ENCODE peak calls at places on chromosomes 3 and 15, in four cellular contexts. R is HepG2, V is H1, K is GM12878. A is an unnamed sample.
A peak's percentile ranks its signal among the peaks of the same experiment; 100 is the strongest.

GRCh38 chr3:165624761-165625160 is 212.5 kb downstream of the BCHE start:
- DNase-seq in R (no peak), V (no peak), K (no peak), A (no peak)

GRCh38 chr3:194543550-194543949 is 56.7 kb upstream of the ATP13A3 start:
- DNase-seq in R (no peak), V (no peak), K (no peak), A (no peak)

GRCh38 chr15:66654718-66655375 is 47.2 kb upstream of the SMAD6 start:
- DNase-seq in R (no peak), V (peak; percentile 72), K (no peak), A (no peak)

GRCh38 chr3:11238057-11238456 is 34.1 kb upstream of the ATG7 start:
- DNase-seq in R (no peak), V (no peak), K (no peak), A (no peak)

GRCh38 chr15:66027268-66027806 is 158.0 kb downstream of the RAB11A start:
- DNase-seq in R (no peak), V (no peak), K (no peak), A (no peak)

GRCh38 chr3:46284981-46285683 is 42.9 kb downstream of the CCR3 start:
- DNase-seq in R (no peak), V (no peak), K (no peak), A (no peak)

GRCh38 chr3:146217324-146217723 is 33.6 kb downstream of the PLSCR4 start:
- DNase-seq in R (no peak), V (no peak), K (no peak), A (no peak)

GRCh38 chr3:27533718-27534578 is 49.8 kb upstream of the SLC4A7 start:
- DNase-seq in R (peak; percentile 88), V (peak; percentile 66), K (peak; percentile 48), A (peak; percentile 93)

GRCh38 chr3:122103821-122104514 is 48.8 kb downstream of the CD86 start:
- DNase-seq in R (no peak), V (no peak), K (no peak), A (no peak)

GRCh38 chr3:136146981-136147729 is 49.0 kb downstream of the MSL2 start:
- DNase-seq in R (peak; percentile 18), V (no peak), K (no peak), A (no peak)

GRCh38 chr15:91308855-91309254 is 208.8 kb downstream of the SV2B start:
- DNase-seq in R (no peak), V (no peak), K (no peak), A (no peak)

GRCh38 chr3:113769551-113769950 is 22.7 kb downstream of the ATP6V1A start:
- DNase-seq in R (peak; percentile 13), V (no peak), K (no peak), A (no peak)

GRCh38 chr3:45381168-45381852 is 7.1 kb upstream of the LARS2 start:
- DNase-seq in R (no peak), V (no peak), K (no peak), A (no peak)

GRCh38 chr3:73542127-73542526 is 82.6 kb downstream of the PDZRN3 start:
- DNase-seq in R (no peak), V (no peak), K (no peak), A (no peak)

GRCh38 chr3:176296066-176296597 is 901.1 kb downstream of the TBL1XR1 start:
- DNase-seq in R (no peak), V (no peak), K (no peak), A (no peak)

GRCh38 chr3:136818851-136819783 is at the start of gene SLC35G2:
- DNase-seq in R (peak; percentile 55), V (peak; percentile 83), K (no peak), A (no peak)

GRCh38 chr3:12963869-12964712 is 109.1 kb downstream of the IQSEC1 start:
- DNase-seq in R (peak; percentile 59), V (no peak), K (no peak), A (no peak)

GRCh38 chr3:53139833-53140574 is 9.8 kb upstream of the RFT1 start:
- DNase-seq in R (no peak), V (no peak), K (no peak), A (no peak)

GRCh38 chr3:77142636-77143035 is 102.7 kb downstream of the ROBO2 start:
- DNase-seq in R (no peak), V (no peak), K (no peak), A (no peak)

GRCh38 chr15:71748327-71748726 is 62.0 kb upstream of the NR2E3 start:
- DNase-seq in R (no peak), V (no peak), K (no peak), A (no peak)

GRCh38 chr3:188627652-188628051 is 473.7 kb downstream of the LPP start:
- DNase-seq in R (no peak), V (no peak), K (no peak), A (no peak)

GRCh38 chr15:60179786-60180391 is 175.8 kb downstream of the FOXB1 start:
- DNase-seq in R (peak; percentile 25), V (no peak), K (peak; percentile 3), A (peak; percentile 30)

GRCh38 chr3:182596673-182597410 is 196.5 kb upstream of the ATP11B start:
- DNase-seq in R (no peak), V (no peak), K (no peak), A (no peak)

GRCh38 chr3:86563358-86563970 is 427.5 kb downstream of the VGLL3 start:
- DNase-seq in R (peak; percentile 34), V (no peak), K (no peak), A (peak; percentile 43)

GRCh38 chr15:66894986-66895780 is 170.2 kb upstream of the SMAD3 start:
- DNase-seq in R (no peak), V (peak; percentile 30), K (no peak), A (no peak)

GRCh38 chr3:100902572-100902971 is 90.6 kb downstream of the ABI3BP start:
- DNase-seq in R (no peak), V (no peak), K (no peak), A (no peak)

GRCh38 chr15:75727851-75728715 is 15.4 kb upstream of the CSPG4 start:
- DNase-seq in R (peak; percentile 23), V (peak; percentile 82), K (no peak), A (no peak)

GRCh38 chr15:71610991-71611720 is 199.2 kb upstream of the NR2E3 start:
- DNase-seq in R (no peak), V (no peak), K (no peak), A (no peak)

GRCh38 chr3:54917862-54918261 is 10.0 kb downstream of the LRTM1 start:
- DNase-seq in R (no peak), V (no peak), K (no peak), A (no peak)

DNA sequence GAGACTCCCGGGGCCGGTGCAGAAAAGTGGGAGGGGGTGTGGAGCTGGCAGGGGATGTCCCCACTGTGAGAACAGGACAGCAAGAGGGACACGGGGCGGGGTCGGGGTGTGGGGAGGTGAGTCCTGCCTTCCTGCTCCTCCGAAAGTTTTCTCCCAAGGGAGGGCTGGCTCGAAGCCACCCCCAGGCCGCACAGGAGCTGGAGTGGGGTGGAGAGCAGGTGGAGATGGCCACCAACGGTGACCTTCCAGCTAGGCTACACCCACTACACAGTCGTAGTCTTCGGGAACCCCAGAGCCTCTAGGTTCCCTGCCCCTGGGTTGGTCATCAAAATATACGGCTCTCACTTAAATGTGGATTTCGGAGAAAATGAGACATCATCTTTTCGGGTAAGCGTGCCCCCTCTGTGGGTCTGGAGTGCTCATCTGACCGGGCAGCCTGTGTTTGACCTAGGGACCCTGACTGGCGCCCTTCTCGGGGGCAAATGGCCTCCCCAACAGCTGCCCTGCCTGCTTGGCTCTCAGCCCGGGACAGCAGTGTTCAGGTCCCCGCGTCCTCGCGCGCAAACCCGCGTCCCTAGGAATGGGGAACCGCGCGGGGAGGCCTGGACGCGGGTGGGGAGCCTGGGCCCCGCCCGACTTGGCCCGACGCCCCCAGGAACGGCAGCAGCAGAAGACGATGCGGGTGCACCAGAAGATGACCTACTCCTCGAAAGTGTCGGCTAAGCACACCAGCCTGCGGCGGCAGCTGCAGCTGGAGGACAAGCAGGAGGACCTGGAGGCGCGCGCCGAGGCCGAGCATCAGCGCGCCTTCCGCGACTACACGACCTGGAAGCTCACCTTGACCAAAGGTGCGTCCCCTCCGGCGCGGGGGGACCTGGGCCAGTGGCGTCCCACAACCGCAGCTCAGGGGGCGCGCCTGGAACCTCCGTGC is 21.2 kb downstream of the CFAP100 start:
- DNase-seq in R (no peak), V (peak; percentile 44), K (no peak), A (no peak)
- TF ChIP-seq SUZ12 in R (no peak), V (no peak), K (no peak), A (no peak)

GRCh38 chr3:155032918-155033317 is 47.2 kb upstream of the MME start:
- DNase-seq in R (no peak), V (no peak), K (no peak), A (no peak)
- TF ChIP-seq YY1 in R (no peak), V (no peak), K (no peak), A (no peak)

DNA sequence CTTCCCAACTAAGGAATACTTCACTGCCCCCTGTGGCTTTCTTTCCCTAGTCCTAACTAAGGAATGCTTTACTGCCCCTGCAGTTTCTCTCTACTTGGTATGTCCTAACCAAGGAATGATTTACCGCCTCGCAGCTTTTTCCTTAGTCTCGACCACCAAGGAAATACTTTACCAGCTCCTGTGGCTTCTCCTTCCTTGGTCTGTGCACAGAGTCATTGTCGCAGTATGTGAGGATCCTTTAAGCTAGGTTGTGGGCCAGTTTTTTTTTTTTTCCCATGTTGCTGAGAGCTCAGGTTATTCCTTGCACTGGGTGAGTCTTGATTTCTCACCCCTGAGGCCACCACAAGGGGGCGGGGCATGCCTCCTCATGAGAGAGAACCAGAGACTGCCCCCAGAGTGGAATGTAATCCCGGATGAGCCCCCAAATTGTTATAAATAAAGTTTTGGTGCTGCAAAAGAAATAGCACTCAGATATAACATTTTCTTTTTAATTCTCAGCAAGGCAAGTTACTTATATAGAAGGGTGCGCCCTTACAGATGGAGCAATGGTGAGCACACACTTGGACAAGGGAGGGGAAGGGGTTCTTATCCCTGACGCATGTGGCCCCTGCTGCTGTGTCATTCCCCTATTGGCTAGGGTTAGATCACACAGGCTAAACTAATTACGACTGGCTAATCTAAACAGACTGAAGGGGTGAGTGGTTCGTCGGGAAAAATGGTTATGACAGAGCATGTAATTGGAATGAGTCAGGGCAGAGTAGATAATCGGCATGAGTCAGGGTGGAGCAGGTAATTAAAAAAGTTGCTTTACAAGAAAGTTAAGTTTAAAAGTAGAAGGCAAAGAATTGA is 27.0 kb downstream of the NDUFB4 start:
- DNase-seq in R (peak; percentile 58), V (peak; percentile 69), K (no peak), A (no peak)
- TF ChIP-seq SUZ12 in R (no peak), V (no peak), K (no peak), A (no peak)

GRCh38 chr3:177832862-177833261 is 635.6 kb upstream of the TBL1XR1 start:
- DNase-seq in R (no peak), V (no peak), K (no peak), A (no peak)
- TF ChIP-seq YY1 in R (no peak), V (no peak), K (no peak), A (no peak)

DNA sequence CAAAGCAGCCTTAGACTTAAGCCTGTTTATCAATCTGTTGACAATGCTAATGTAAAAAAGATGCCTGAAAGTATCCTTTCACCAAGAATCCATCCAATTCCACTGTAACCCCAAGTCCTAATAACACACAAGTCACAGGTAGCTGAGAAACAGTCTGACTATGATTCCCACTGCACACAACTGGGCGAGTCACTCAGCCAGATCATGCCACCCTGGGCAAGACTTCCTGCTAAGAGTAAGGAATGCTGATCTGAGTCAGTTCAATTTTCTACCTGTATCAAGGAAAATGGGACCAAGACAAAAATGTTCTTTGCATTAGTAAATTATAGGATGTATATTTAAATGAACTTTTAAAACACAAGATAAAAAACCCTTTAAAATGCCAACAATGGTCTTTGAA is 33.3 kb downstream of the NPTN start:
- DNase-seq in R (no peak), V (no peak), K (no peak), A (no peak)
- TF ChIP-seq SUZ12 in R (no peak), V (no peak), K (no peak), A (no peak)

A was measured in NT2/D1.